ENCODE peak calls at places on chromosomes 2 and 18, in seven cellular contexts. G is endothelial cell; S is fibroblast of mammary gland; T is PC-3; B is ovary; H is epithelial cell of esophagus; X is activated CD8-positive, alpha-beta T cell treated with anti-CD3 and anti-CD28 coated beads for 36 hours. Y is an unnamed sample.

GRCh38 chr2:240300840-240301239 is 134.6 kb upstream of the GPC1 start:
- DNase-seq in G (no peak), S (no peak), T (no peak), B (no peak), H (no peak), X (no peak), Y (no peak)

GRCh38 chr2:27316655-27317412 is 6.1 kb downstream of the MPV17 start:
- DNase-seq in G (no peak), S (peak; percentile 72), T (no peak), B (no peak), H (no peak), X (no peak), Y (no peak)

GRCh38 chr2:41922177-41922576 is 125.6 kb upstream of the PKDCC start:
- DNase-seq in G (no peak), S (peak; percentile 31), T (no peak), B (no peak), H (peak; percentile 61), X (no peak), Y (no peak)

GRCh38 chr2:226799976-226800940 is 638 bp upstream of the IRS1 start:
- DNase-seq in G (no peak), S (no peak), T (peak; percentile 54), B (peak; percentile 73), H (peak; percentile 33), X (peak; percentile 24), Y (peak; percentile 16)

GRCh38 chr2:104851236-104852160 is 2.4 kb upstream of the POU3F3 start:
- DNase-seq in G (no peak), S (no peak), T (no peak), B (no peak), H (no peak), X (no peak), Y (no peak)

GRCh38 chr18:10973579-10974260 is 175.6 kb downstream of the PIEZO2 start:
- DNase-seq in G (no peak), S (peak; percentile 34), T (peak; percentile 3), B (peak; percentile 18), H (no peak), X (no peak), Y (no peak)

GRCh38 chr2:10668402-10669012 is 21.3 kb downstream of the NOL10 start:
- DNase-seq in G (peak; percentile 27), S (peak; percentile 69), T (peak; percentile 87), B (no peak), H (peak; percentile 72), X (peak; percentile 38), Y (no peak)

GRCh38 chr2:133456971-133457370 is 111.3 kb downstream of the NCKAP5 start:
- DNase-seq in G (no peak), S (no peak), T (no peak), B (no peak), H (no peak), X (no peak), Y (no peak)

GRCh38 chr2:238987352-238987981 is 139.6 kb downstream of the TWIST2 start:
- DNase-seq in G (no peak), S (no peak), T (no peak), B (peak; percentile 22), H (no peak), X (no peak), Y (no peak)

GRCh38 chr2:46479265-46479664 is at the start of gene TMEM247:
- DNase-seq in G (no peak), S (no peak), T (no peak), B (no peak), H (no peak), X (no peak), Y (no peak)

GRCh38 chr2:181998045-181998444 is 12.4 kb downstream of the PPP1R1C start:
- DNase-seq in G (no peak), S (no peak), T (no peak), B (no peak), H (peak; percentile 18), X (no peak), Y (no peak)

GRCh38 chr2:227607969-227608368 is 6.7 kb downstream of the SCYGR3 start:
- DNase-seq in G (no peak), S (no peak), T (no peak), B (no peak), H (no peak), X (no peak), Y (no peak)

GRCh38 chr2:239814136-239814916 is 210.8 kb downstream of the NDUFA10 start:
- DNase-seq in G (no peak), S (peak; percentile 11), T (no peak), B (no peak), H (no peak), X (no peak), Y (no peak)

GRCh38 chr2:196821195-196821594 is 12.0 kb upstream of the C2orf66 start:
- DNase-seq in G (no peak), S (peak; percentile 74), T (no peak), B (no peak), H (peak; percentile 37), X (no peak), Y (no peak)

GRCh38 chr2:38661306-38661705 is 4.6 kb upstream of the GALM start:
- DNase-seq in G (no peak), S (peak; percentile 29), T (no peak), B (no peak), H (no peak), X (no peak), Y (no peak)

GRCh38 chr2:136327162-136327852 is 209.4 kb upstream of the CXCR4 start:
- DNase-seq in G (no peak), S (no peak), T (peak; percentile 62), B (no peak), H (peak; percentile 30), X (peak; percentile 88), Y (peak; percentile 65)

GRCh38 chr2:10820562-10820961 is 8.0 kb upstream of the PDIA6 start:
- DNase-seq in G (no peak), S (no peak), T (no peak), B (peak; percentile 26), H (no peak), X (no peak), Y (no peak)

GRCh38 chr2:168521342-168521741 is 65.3 kb downstream of the CERS6 start:
- DNase-seq in G (no peak), S (peak; percentile 45), T (no peak), B (no peak), H (peak; percentile 49), X (no peak), Y (no peak)

GRCh38 chr2:48755473-48755872 is at the start of gene LHCGR:
- DNase-seq in G (peak; percentile 39), S (peak; percentile 7), T (no peak), B (no peak), H (peak; percentile 9), X (no peak), Y (no peak)

GRCh38 chr2:232931636-232932035 is 61.6 kb downstream of the SNORC start:
- DNase-seq in G (no peak), S (peak; percentile 25), T (no peak), B (no peak), H (peak; percentile 21), X (no peak), Y (no peak)

GRCh38 chr2:132654968-132655367 is 15.0 kb downstream of the LYPD1 start:
- DNase-seq in G (no peak), S (no peak), T (peak; percentile 67), B (no peak), H (peak; percentile 86), X (no peak), Y (no peak)

GRCh38 chr2:120849278-120849677 is 113.6 kb downstream of the GLI2 start:
- DNase-seq in G (no peak), S (no peak), T (no peak), B (no peak), H (no peak), X (no peak), Y (no peak)

GRCh38 chr2:25669520-25669919 is 3.9 kb downstream of the DTNB start:
- DNase-seq in G (no peak), S (no peak), T (no peak), B (no peak), H (no peak), X (no peak), Y (no peak)

GRCh38 chr2:198930170-198930569 is 527.6 kb downstream of the SATB2 start:
- DNase-seq in G (no peak), S (no peak), T (no peak), B (no peak), H (no peak), X (no peak), Y (no peak)
- TF ChIP-seq CTCF in G (no peak), S (peak; percentile 8), T (peak; percentile 33), B (no peak), H (no peak), X (no peak), Y (no peak)

DNA sequence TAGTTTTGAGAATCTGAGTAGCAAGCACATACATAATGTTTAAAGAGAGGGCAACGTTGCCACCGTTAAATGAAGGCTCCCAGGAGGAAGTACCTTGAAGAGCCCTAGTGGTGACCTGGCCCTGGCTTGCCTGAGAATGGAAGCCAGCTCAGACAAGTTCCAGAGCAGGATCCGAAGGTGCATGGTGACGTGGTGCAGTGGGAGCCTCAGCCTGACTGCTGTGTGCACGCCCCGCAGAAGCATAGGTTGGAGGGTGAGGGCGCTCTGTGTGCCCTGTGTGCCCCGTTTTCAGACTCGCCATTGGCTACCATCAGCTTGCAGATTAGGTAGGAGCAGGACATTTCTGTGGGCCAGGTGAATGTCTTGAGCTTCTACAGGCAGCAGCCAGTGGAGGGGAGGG is 68.2 kb downstream of the ZNF407 start:
- DNase-seq in G (no peak), S (no peak), T (no peak), B (no peak), H (peak; percentile 42), X (no peak), Y (no peak)
- TF ChIP-seq CTCF in G (no peak), S (no peak), T (no peak), B (no peak), H (no peak), X (no peak), Y (no peak)

GRCh38 chr18:77056399-77057015 is 76.1 kb downstream of the MBP start:
- DNase-seq in G (no peak), S (peak; percentile 19), T (no peak), B (no peak), H (no peak), X (no peak), Y (no peak)

GRCh38 chr18:77053616-77054287 is 78.8 kb downstream of the MBP start:
- DNase-seq in G (no peak), S (no peak), T (no peak), B (no peak), H (no peak), X (no peak), Y (no peak)

GRCh38 chr18:77055429-77056310 is 76.9 kb downstream of the MBP start:
- DNase-seq in G (no peak), S (no peak), T (no peak), B (no peak), H (no peak), X (peak; percentile 38), Y (no peak)

GRCh38 chr18:77054288-77054605 is 78.3 kb downstream of the MBP start:
- DNase-seq in G (no peak), S (no peak), T (no peak), B (no peak), H (no peak), X (peak; percentile 60), Y (no peak)

GRCh38 chr18:77054606-77055428 is 77.8 kb downstream of the MBP start:
- DNase-seq in G (peak; percentile 72), S (peak; percentile 82), T (peak; percentile 93), B (peak; percentile 81), H (peak; percentile 82), X (peak; percentile 92), Y (peak; percentile 87)
- TF ChIP-seq CTCF in G (no peak), S (peak; percentile 72), T (peak; percentile 85), B (peak; percentile 73), H (peak; percentile 69), X (peak; percentile 42), Y (peak; percentile 89)

GRCh38 chr2:65724341-65724740 is 291.9 kb upstream of the SPRED2 start:
- DNase-seq in G (no peak), S (no peak), T (no peak), B (no peak), H (peak; percentile 55), X (no peak), Y (no peak)

GRCh38 chr2:65724752-65725151 is 292.4 kb upstream of the SPRED2 start:
- DNase-seq in G (no peak), S (no peak), T (peak; percentile 71), B (no peak), H (peak; percentile 81), X (no peak), Y (no peak)

GRCh38 chr2:65722028-65722427 is 289.6 kb upstream of the SPRED2 start:
- DNase-seq in G (peak; percentile 63), S (peak; percentile 31), T (peak; percentile 55), B (peak; percentile 61), H (peak; percentile 69), X (no peak), Y (no peak)
- TF ChIP-seq CTCF in G (no peak), S (peak; percentile 11), T (peak; percentile 60), B (peak; percentile 36), H (peak; percentile 76), X (no peak), Y (no peak)